ENCODE peak calls at places on chromosomes 5 and 9, in six cellular contexts. One of them, this sample, is unnamed.

GRCh38 chr9:114777841-114778240 is 28.0 kb downstream of the TNFSF15 start:
- DNase-seq in IMR-90: no peak
- DNase-seq in left ventricle myocardium inferior: no peak
- DNase-seq in fibroblast of lung: no peak
- DNase-seq in astrocyte of the spinal cord: no peak
- DNase-seq in heart left ventricle: no peak
- DNase-seq in this sample: peak

GRCh38 chr5:148455055-148455675 is 71.4 kb downstream of the FBXO38 start:
- DNase-seq in IMR-90: no peak
- DNase-seq in left ventricle myocardium inferior: no peak
- DNase-seq in fibroblast of lung: no peak
- DNase-seq in astrocyte of the spinal cord: no peak
- DNase-seq in heart left ventricle: no peak
- DNase-seq in this sample: peak

GRCh38 chr5:173823721-173824567 is 64.2 kb upstream of the CPEB4 start:
- DNase-seq in IMR-90: peak
- DNase-seq in left ventricle myocardium inferior: no peak
- DNase-seq in fibroblast of lung: peak
- DNase-seq in astrocyte of the spinal cord: peak
- DNase-seq in heart left ventricle: no peak
- DNase-seq in this sample: peak

GRCh38 chr5:138274189-138274853 is at the start of gene GFRA3:
- DNase-seq in IMR-90: no peak
- DNase-seq in left ventricle myocardium inferior: no peak
- DNase-seq in fibroblast of lung: no peak
- DNase-seq in astrocyte of the spinal cord: peak
- DNase-seq in heart left ventricle: no peak
- DNase-seq in this sample: no peak

GRCh38 chr5:175624362-175624761 is 33.5 kb upstream of the HRH2 start:
- DNase-seq in IMR-90: no peak
- DNase-seq in left ventricle myocardium inferior: no peak
- DNase-seq in fibroblast of lung: no peak
- DNase-seq in astrocyte of the spinal cord: no peak
- DNase-seq in heart left ventricle: no peak
- DNase-seq in this sample: no peak

GRCh38 chr5:136079195-136079985 is 50.6 kb downstream of the TGFBI start:
- DNase-seq in IMR-90: no peak
- DNase-seq in left ventricle myocardium inferior: no peak
- DNase-seq in fibroblast of lung: no peak
- DNase-seq in astrocyte of the spinal cord: peak
- DNase-seq in heart left ventricle: no peak
- DNase-seq in this sample: no peak

GRCh38 chr5:32541241-32541640 is 44.1 kb upstream of the SUB1 start:
- DNase-seq in IMR-90: peak
- DNase-seq in left ventricle myocardium inferior: no peak
- DNase-seq in fibroblast of lung: no peak
- DNase-seq in astrocyte of the spinal cord: no peak
- DNase-seq in heart left ventricle: no peak
- DNase-seq in this sample: no peak

GRCh38 chr5:94983861-94984535 is 300.9 kb downstream of the MCTP1 start:
- DNase-seq in IMR-90: peak
- DNase-seq in left ventricle myocardium inferior: no peak
- DNase-seq in fibroblast of lung: peak
- DNase-seq in astrocyte of the spinal cord: peak
- DNase-seq in heart left ventricle: no peak
- DNase-seq in this sample: peak

GRCh38 chr5:111679611-111680010 is 77.4 kb downstream of the NREP start:
- DNase-seq in IMR-90: no peak
- DNase-seq in left ventricle myocardium inferior: no peak
- DNase-seq in fibroblast of lung: no peak
- DNase-seq in astrocyte of the spinal cord: no peak
- DNase-seq in heart left ventricle: no peak
- DNase-seq in this sample: no peak

GRCh38 chr5:124651663-124652513 is 94.6 kb downstream of the ZNF608 start:
- DNase-seq in IMR-90: no peak
- DNase-seq in left ventricle myocardium inferior: peak
- DNase-seq in fibroblast of lung: peak
- DNase-seq in astrocyte of the spinal cord: peak
- DNase-seq in heart left ventricle: peak
- DNase-seq in this sample: no peak

GRCh38 chr5:11075010-11075860 is 314.2 kb upstream of the DAP start:
- DNase-seq in IMR-90: no peak
- DNase-seq in left ventricle myocardium inferior: no peak
- DNase-seq in fibroblast of lung: no peak
- DNase-seq in astrocyte of the spinal cord: no peak
- DNase-seq in heart left ventricle: no peak
- DNase-seq in this sample: no peak
- TF ChIP-seq CTCF in IMR-90: no peak
- TF ChIP-seq CTCF in left ventricle myocardium inferior: no peak
- TF ChIP-seq CTCF in fibroblast of lung: no peak
- TF ChIP-seq CTCF in astrocyte of the spinal cord: peak
- TF ChIP-seq CTCF in heart left ventricle: no peak
- TF ChIP-seq CTCF in this sample: no peak

GRCh38 chr9:109113892-109114609 is 5.7 kb downstream of the TMEM245 start:
- DNase-seq in IMR-90: no peak
- DNase-seq in left ventricle myocardium inferior: no peak
- DNase-seq in fibroblast of lung: no peak
- DNase-seq in astrocyte of the spinal cord: no peak
- DNase-seq in heart left ventricle: no peak
- DNase-seq in this sample: peak
- H3K4me3 ChIP-seq in IMR-90: no peak
- H3K4me3 ChIP-seq in left ventricle myocardium inferior: peak
- H3K4me3 ChIP-seq in fibroblast of lung: no peak
- H3K4me3 ChIP-seq in astrocyte of the spinal cord: no peak
- H3K4me3 ChIP-seq in heart left ventricle: no peak
- H3K4me3 ChIP-seq in this sample: no peak

GRCh38 chr9:131275332-131276106 is 791 bp downstream of the FAM78A start:
- DNase-seq in IMR-90: no peak
- DNase-seq in left ventricle myocardium inferior: peak
- DNase-seq in fibroblast of lung: no peak
- DNase-seq in astrocyte of the spinal cord: no peak
- DNase-seq in heart left ventricle: peak
- DNase-seq in this sample: no peak
- TF ChIP-seq CTCF in IMR-90: no peak
- TF ChIP-seq CTCF in left ventricle myocardium inferior: peak
- TF ChIP-seq CTCF in fibroblast of lung: no peak
- TF ChIP-seq CTCF in astrocyte of the spinal cord: no peak
- TF ChIP-seq CTCF in heart left ventricle: no peak
- TF ChIP-seq CTCF in this sample: no peak

DNA sequence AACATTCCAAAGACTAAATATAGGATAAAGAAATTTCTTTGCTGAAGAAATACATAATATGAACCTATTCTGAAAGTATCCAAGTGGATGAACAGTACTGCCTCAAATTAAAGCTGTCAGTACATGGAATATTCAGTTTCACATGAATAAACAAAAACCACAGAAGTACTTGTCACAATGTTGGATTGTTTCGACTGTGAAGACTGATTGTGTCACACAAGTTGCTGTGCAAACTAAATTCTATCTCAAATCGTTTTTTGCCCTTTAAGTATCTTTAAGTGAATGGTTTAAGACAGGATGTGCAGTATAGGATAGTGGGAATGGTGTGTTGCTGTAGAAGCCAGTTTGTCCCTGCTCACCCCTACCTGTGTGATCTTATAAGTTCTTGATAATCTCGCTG is 137.4 kb upstream of the OTULINL start:
- DNase-seq in IMR-90: no peak
- DNase-seq in left ventricle myocardium inferior: no peak
- DNase-seq in fibroblast of lung: no peak
- DNase-seq in astrocyte of the spinal cord: no peak
- DNase-seq in heart left ventricle: no peak
- DNase-seq in this sample: no peak
- H3K4me3 ChIP-seq in IMR-90: no peak
- H3K4me3 ChIP-seq in left ventricle myocardium inferior: peak
- H3K4me3 ChIP-seq in fibroblast of lung: no peak
- H3K4me3 ChIP-seq in astrocyte of the spinal cord: peak
- H3K4me3 ChIP-seq in heart left ventricle: peak
- H3K4me3 ChIP-seq in this sample: peak

GRCh38 chr9:133356391-133357091 is at the start of the genes SURF1 and SURF2:
- DNase-seq in IMR-90: peak
- DNase-seq in left ventricle myocardium inferior: peak
- DNase-seq in fibroblast of lung: peak
- DNase-seq in astrocyte of the spinal cord: peak
- DNase-seq in heart left ventricle: peak
- DNase-seq in this sample: peak
- TF ChIP-seq CTCF in IMR-90: no peak
- TF ChIP-seq CTCF in left ventricle myocardium inferior: no peak
- TF ChIP-seq CTCF in fibroblast of lung: no peak
- TF ChIP-seq CTCF in astrocyte of the spinal cord: peak
- TF ChIP-seq CTCF in heart left ventricle: no peak
- TF ChIP-seq CTCF in this sample: no peak

GRCh38 chr5:141223112-141223783 is at the start of gene PCDHB14:
- DNase-seq in IMR-90: peak
- DNase-seq in left ventricle myocardium inferior: no peak
- DNase-seq in fibroblast of lung: peak
- DNase-seq in astrocyte of the spinal cord: no peak
- DNase-seq in heart left ventricle: no peak
- DNase-seq in this sample: peak
- H3K4me3 ChIP-seq in IMR-90: peak
- H3K4me3 ChIP-seq in left ventricle myocardium inferior: peak
- H3K4me3 ChIP-seq in fibroblast of lung: no peak
- H3K4me3 ChIP-seq in astrocyte of the spinal cord: no peak
- H3K4me3 ChIP-seq in heart left ventricle: peak
- H3K4me3 ChIP-seq in this sample: no peak